ENCODE peak calls at places on chromosomes 13 and 19, in nine cellular contexts. W, M, J, G, H, V, L, I and O are unnamed samples.

GRCh38 chr19:42198676-42199439 is 18.6 kb downstream of the DEDD2 start:
- DNase-seq in W (peak), G (no peak), H (peak), V (no peak), J (no peak), I (peak), L (peak), M (peak), O (no peak)

GRCh38 chr19:1181606-1182005 is 7.5 kb upstream of the SBNO2 start:
- DNase-seq in I (no peak), M (no peak), L (no peak), G (no peak), W (no peak), H (no peak), J (no peak), V (no peak), O (no peak)

GRCh38 chr13:94586371-94586770 is 9.6 kb downstream of the TGDS start:
- DNase-seq in M (no peak), J (no peak), W (no peak), G (no peak), V (no peak), I (no peak), H (no peak), L (no peak), O (no peak)

GRCh38 chr13:43128504-43128929 is 105.1 kb downstream of the DNAJC15 start:
- DNase-seq in W (no peak), I (no peak), L (no peak), M (no peak), J (no peak), G (no peak), V (no peak), H (no peak), O (no peak)

GRCh38 chr19:719636-720377 is 11.1 kb downstream of the PALM start:
- DNase-seq in I (no peak), H (no peak), G (no peak), V (no peak), J (no peak), W (no peak), M (no peak), L (no peak), O (no peak)

GRCh38 chr13:81051873-81052272 is 710.9 kb upstream of the SPRY2 start:
- DNase-seq in M (no peak), J (no peak), V (no peak), L (no peak), H (no peak), G (no peak), I (no peak), W (no peak), O (no peak)

GRCh38 chr13:99909836-99910619 is 61.5 kb downstream of the ZIC5 start:
- DNase-seq in M (no peak), J (no peak), H (no peak), V (no peak), I (no peak), G (no peak), L (no peak), W (no peak), O (no peak)

GRCh38 chr19:11881151-11881800 is 6.3 kb upstream of the ZNF69 start:
- DNase-seq in J (peak), M (peak), G (peak), I (peak), V (no peak), L (peak), H (peak), W (peak), O (peak)

GRCh38 chr13:109869312-109870237 is 83.2 kb upstream of the IRS2 start:
- DNase-seq in J (peak), I (no peak), L (no peak), M (no peak), W (peak), G (no peak), H (peak), V (no peak), O (peak)

GRCh38 chr13:100208002-100208401 is 119.1 kb downstream of the PCCA start:
- DNase-seq in G (no peak), M (no peak), J (no peak), V (no peak), H (no peak), W (no peak), I (no peak), L (no peak), O (no peak)

GRCh38 chr13:85223883-85224656 is 575.1 kb downstream of the SLITRK6 start:
- DNase-seq in G (no peak), I (no peak), W (no peak), M (no peak), L (no peak), J (no peak), V (no peak), H (no peak), O (no peak)

GRCh38 chr13:99133230-99133629 is 67.4 kb upstream of the UBAC2 start:
- DNase-seq in M (no peak), I (no peak), J (no peak), V (no peak), H (no peak), W (no peak), L (no peak), G (no peak), O (no peak)

GRCh38 chr13:28392428-28392827 is 102.5 kb downstream of the FLT1 start:
- DNase-seq in M (no peak), G (no peak), L (no peak), J (no peak), W (no peak), V (no peak), H (no peak), I (no peak), O (no peak)